ENCODE peak calls at places on chromosomes 3 and 15, in six cellular contexts. One of them, this sample, is unnamed.

GRCh38 chr15:32844118-32844711 is 126.4 kb downstream of the GREM1 start:
- DNase-seq in effector memory CD4-positive, alpha-beta T cell: no peak
- DNase-seq in tibial artery: no peak
- DNase-seq in thoracic aorta: no peak
- DNase-seq in endothelial cell of umbilical vein: peak; percentile 51
- DNase-seq in fibroblast of lung: peak; percentile 35
- DNase-seq in this sample: no peak

GRCh38 chr3:147816770-147817169 is 407.6 kb downstream of the ZIC1 start:
- DNase-seq in effector memory CD4-positive, alpha-beta T cell: no peak
- DNase-seq in tibial artery: peak; percentile 49
- DNase-seq in thoracic aorta: no peak
- DNase-seq in endothelial cell of umbilical vein: peak; percentile 91
- DNase-seq in fibroblast of lung: no peak
- DNase-seq in this sample: no peak

GRCh38 chr15:42750306-42750705 is 13.4 kb upstream of the CDAN1 start:
- DNase-seq in effector memory CD4-positive, alpha-beta T cell: no peak
- DNase-seq in tibial artery: no peak
- DNase-seq in thoracic aorta: no peak
- DNase-seq in endothelial cell of umbilical vein: no peak
- DNase-seq in fibroblast of lung: no peak
- DNase-seq in this sample: no peak

GRCh38 chr3:113287818-113288648 is 76.7 kb downstream of the BOC start:
- DNase-seq in effector memory CD4-positive, alpha-beta T cell: no peak
- DNase-seq in tibial artery: peak; percentile 64
- DNase-seq in thoracic aorta: no peak
- DNase-seq in endothelial cell of umbilical vein: peak; percentile 75
- DNase-seq in fibroblast of lung: peak; percentile 51
- DNase-seq in this sample: peak; percentile 88

GRCh38 chr15:78388865-78389264 is 48.7 kb downstream of the CRABP1 start:
- DNase-seq in effector memory CD4-positive, alpha-beta T cell: no peak
- DNase-seq in tibial artery: no peak
- DNase-seq in thoracic aorta: no peak
- DNase-seq in endothelial cell of umbilical vein: no peak
- DNase-seq in fibroblast of lung: no peak
- DNase-seq in this sample: no peak

GRCh38 chr3:139020868-139021234 is at the start of gene PRR23B:
- DNase-seq in effector memory CD4-positive, alpha-beta T cell: no peak
- DNase-seq in tibial artery: no peak
- DNase-seq in thoracic aorta: no peak
- DNase-seq in endothelial cell of umbilical vein: no peak
- DNase-seq in fibroblast of lung: no peak
- DNase-seq in this sample: peak; percentile 47

GRCh38 chr3:51390186-51390585 is 899 bp upstream of the RBM15B start:
- DNase-seq in effector memory CD4-positive, alpha-beta T cell: no peak
- DNase-seq in tibial artery: no peak
- DNase-seq in thoracic aorta: no peak
- DNase-seq in endothelial cell of umbilical vein: no peak
- DNase-seq in fibroblast of lung: no peak
- DNase-seq in this sample: no peak

GRCh38 chr3:5787863-5788488 is 600.5 kb downstream of the EDEM1 start:
- DNase-seq in effector memory CD4-positive, alpha-beta T cell: no peak
- DNase-seq in tibial artery: peak; percentile 57
- DNase-seq in thoracic aorta: no peak
- DNase-seq in endothelial cell of umbilical vein: no peak
- DNase-seq in fibroblast of lung: peak; percentile 18
- DNase-seq in this sample: peak; percentile 72

GRCh38 chr15:77027111-77027696 is 32.3 kb downstream of the PSTPIP1 start:
- DNase-seq in effector memory CD4-positive, alpha-beta T cell: no peak
- DNase-seq in tibial artery: peak; percentile 17
- DNase-seq in thoracic aorta: no peak
- DNase-seq in endothelial cell of umbilical vein: no peak
- DNase-seq in fibroblast of lung: no peak
- DNase-seq in this sample: peak; percentile 44

GRCh38 chr15:34621675-34622074 is 38.2 kb upstream of the GOLGA8B start:
- DNase-seq in effector memory CD4-positive, alpha-beta T cell: no peak
- DNase-seq in tibial artery: no peak
- DNase-seq in thoracic aorta: no peak
- DNase-seq in endothelial cell of umbilical vein: peak; percentile 69
- DNase-seq in fibroblast of lung: peak; percentile 44
- DNase-seq in this sample: no peak

GRCh38 chr3:99856437-99857220 is 39.0 kb downstream of the CMSS1 start:
- DNase-seq in effector memory CD4-positive, alpha-beta T cell: no peak
- DNase-seq in tibial artery: no peak
- DNase-seq in thoracic aorta: no peak
- DNase-seq in endothelial cell of umbilical vein: no peak
- DNase-seq in fibroblast of lung: peak; percentile 45
- DNase-seq in this sample: no peak

GRCh38 chr3:16841906-16842709 is 42.6 kb upstream of the PLCL2 start:
- DNase-seq in effector memory CD4-positive, alpha-beta T cell: peak; percentile 56
- DNase-seq in tibial artery: peak; percentile 37
- DNase-seq in thoracic aorta: no peak
- DNase-seq in endothelial cell of umbilical vein: no peak
- DNase-seq in fibroblast of lung: no peak
- DNase-seq in this sample: peak; percentile 59

GRCh38 chr15:52208306-52208946 is 17.2 kb upstream of the GNB5 start:
- DNase-seq in effector memory CD4-positive, alpha-beta T cell: peak; percentile 40
- DNase-seq in tibial artery: peak; percentile 49
- DNase-seq in thoracic aorta: no peak
- DNase-seq in endothelial cell of umbilical vein: peak; percentile 73
- DNase-seq in fibroblast of lung: peak; percentile 51
- DNase-seq in this sample: peak; percentile 95

GRCh38 chr3:149198611-149199010 is 23.0 kb downstream of the CP start:
- DNase-seq in effector memory CD4-positive, alpha-beta T cell: no peak
- DNase-seq in tibial artery: no peak
- DNase-seq in thoracic aorta: no peak
- DNase-seq in endothelial cell of umbilical vein: no peak
- DNase-seq in fibroblast of lung: peak; percentile 82
- DNase-seq in this sample: peak; percentile 73

GRCh38 chr3:147007736-147008245 is 398.6 kb downstream of the ZIC4 start:
- DNase-seq in effector memory CD4-positive, alpha-beta T cell: no peak
- DNase-seq in tibial artery: no peak
- DNase-seq in thoracic aorta: no peak
- DNase-seq in endothelial cell of umbilical vein: no peak
- DNase-seq in fibroblast of lung: peak; percentile 3
- DNase-seq in this sample: no peak

GRCh38 chr3:195802795-195803194 is 8.9 kb downstream of the MUC4 start:
- DNase-seq in effector memory CD4-positive, alpha-beta T cell: no peak
- DNase-seq in tibial artery: no peak
- DNase-seq in thoracic aorta: no peak
- DNase-seq in endothelial cell of umbilical vein: no peak
- DNase-seq in fibroblast of lung: no peak
- DNase-seq in this sample: peak; percentile 26

GRCh38 chr15:91807122-91807521 is 46.4 kb upstream of the SLCO3A1 start:
- DNase-seq in effector memory CD4-positive, alpha-beta T cell: no peak
- DNase-seq in tibial artery: no peak
- DNase-seq in thoracic aorta: no peak
- DNase-seq in endothelial cell of umbilical vein: no peak
- DNase-seq in fibroblast of lung: no peak
- DNase-seq in this sample: no peak

GRCh38 chr3:62011667-62012066 is 361.7 kb downstream of the FEZF2 start:
- DNase-seq in effector memory CD4-positive, alpha-beta T cell: no peak
- DNase-seq in tibial artery: no peak
- DNase-seq in thoracic aorta: no peak
- DNase-seq in endothelial cell of umbilical vein: no peak
- DNase-seq in fibroblast of lung: peak; percentile 4
- DNase-seq in this sample: no peak

GRCh38 chr3:49803464-49804140 is 541 bp downstream of the INKA1 start:
- DNase-seq in effector memory CD4-positive, alpha-beta T cell: no peak
- DNase-seq in tibial artery: no peak
- DNase-seq in thoracic aorta: no peak
- DNase-seq in endothelial cell of umbilical vein: peak; percentile 69
- DNase-seq in fibroblast of lung: no peak
- DNase-seq in this sample: no peak
- H3K4me1 ChIP-seq in effector memory CD4-positive, alpha-beta T cell: peaks cover 22% of the 10 kb centered on the region
- H3K4me1 ChIP-seq in tibial artery: peaks cover 48% of the 10 kb centered on the region
- H3K4me1 ChIP-seq in thoracic aorta: peaks cover 25% of the 10 kb centered on the region
- H3K4me1 ChIP-seq in endothelial cell of umbilical vein: peaks cover 39% of the 10 kb centered on the region
- H3K4me1 ChIP-seq in fibroblast of lung: peaks cover 32% of the 10 kb centered on the region
- H3K4me1 ChIP-seq in this sample: no peaks in the 10 kb centered on the region

DNA sequence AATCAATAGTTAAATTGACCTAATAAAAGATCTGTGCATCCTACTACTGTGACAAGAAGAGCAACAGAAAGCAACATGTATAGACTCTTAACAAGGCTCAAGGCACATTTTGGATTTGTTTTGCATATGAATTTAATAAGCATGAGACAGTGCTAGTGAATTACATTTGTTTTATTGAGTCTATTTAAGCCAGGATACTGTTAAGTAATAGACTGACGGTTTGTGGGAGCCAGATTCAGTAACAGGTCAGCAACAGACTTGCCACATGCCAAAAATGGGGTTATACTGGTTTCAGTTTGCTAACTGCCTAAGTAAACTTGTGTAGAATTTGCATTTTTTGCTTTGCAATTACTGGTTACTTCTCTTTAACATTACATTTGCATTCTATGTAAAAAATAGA is 54.0 kb downstream of the MBNL1 start:
- DNase-seq in effector memory CD4-positive, alpha-beta T cell: no peak
- DNase-seq in tibial artery: no peak
- DNase-seq in thoracic aorta: no peak
- DNase-seq in endothelial cell of umbilical vein: peak; percentile 42
- DNase-seq in fibroblast of lung: peak; percentile 40
- DNase-seq in this sample: no peak
- H3K27ac ChIP-seq in effector memory CD4-positive, alpha-beta T cell: no peak overlapping the region
- H3K27ac ChIP-seq in tibial artery: peak overlapping the region; percentile 75
- H3K27ac ChIP-seq in thoracic aorta: peak overlapping the region; percentile 84
- H3K27ac ChIP-seq in endothelial cell of umbilical vein: peak overlapping the region; percentile 42
- H3K27ac ChIP-seq in fibroblast of lung: no peak overlapping the region
- H3K27ac ChIP-seq in this sample: no peak overlapping the region

GRCh38 chr3:179037361-179037760 is 34.2 kb downstream of the ZMAT3 start:
- DNase-seq in effector memory CD4-positive, alpha-beta T cell: no peak
- DNase-seq in tibial artery: peak; percentile 29
- DNase-seq in thoracic aorta: peak; percentile 16
- DNase-seq in endothelial cell of umbilical vein: no peak
- DNase-seq in fibroblast of lung: peak; percentile 97
- DNase-seq in this sample: no peak
- H3K4me3 ChIP-seq in effector memory CD4-positive, alpha-beta T cell: peak overlapping the region; percentile 13
- H3K4me3 ChIP-seq in tibial artery: peak overlapping the region; percentile 15
- H3K4me3 ChIP-seq in thoracic aorta: peak overlapping the region; percentile 2
- H3K4me3 ChIP-seq in endothelial cell of umbilical vein: no peak overlapping the region
- H3K4me3 ChIP-seq in fibroblast of lung: no peak overlapping the region
- H3K4me3 ChIP-seq in this sample: peak overlapping the region; percentile 16

GRCh38 chr3:43005253-43005652 is 26.1 kb downstream of the GASK1A start:
- DNase-seq in effector memory CD4-positive, alpha-beta T cell: no peak
- DNase-seq in tibial artery: no peak
- DNase-seq in thoracic aorta: no peak
- DNase-seq in endothelial cell of umbilical vein: no peak
- DNase-seq in fibroblast of lung: no peak
- DNase-seq in this sample: no peak

GRCh38 chr3:43004282-43004681 is 25.2 kb downstream of the GASK1A start:
- DNase-seq in effector memory CD4-positive, alpha-beta T cell: no peak
- DNase-seq in tibial artery: no peak
- DNase-seq in thoracic aorta: no peak
- DNase-seq in endothelial cell of umbilical vein: no peak
- DNase-seq in fibroblast of lung: peak; percentile 80
- DNase-seq in this sample: no peak

GRCh38 chr3:43001556-43002121 is 22.5 kb downstream of the GASK1A start:
- DNase-seq in effector memory CD4-positive, alpha-beta T cell: no peak
- DNase-seq in tibial artery: no peak
- DNase-seq in thoracic aorta: no peak
- DNase-seq in endothelial cell of umbilical vein: no peak
- DNase-seq in fibroblast of lung: no peak
- DNase-seq in this sample: no peak

GRCh38 chr3:42999212-42999611 is 20.1 kb downstream of the GASK1A start:
- DNase-seq in effector memory CD4-positive, alpha-beta T cell: no peak
- DNase-seq in tibial artery: no peak
- DNase-seq in thoracic aorta: no peak
- DNase-seq in endothelial cell of umbilical vein: no peak
- DNase-seq in fibroblast of lung: no peak
- DNase-seq in this sample: no peak

GRCh38 chr3:43001094-43001553 is 22.0 kb downstream of the GASK1A start:
- DNase-seq in effector memory CD4-positive, alpha-beta T cell: no peak
- DNase-seq in tibial artery: peak; percentile 94
- DNase-seq in thoracic aorta: peak; percentile 68
- DNase-seq in endothelial cell of umbilical vein: no peak
- DNase-seq in fibroblast of lung: peak; percentile 88
- DNase-seq in this sample: no peak
- H3K4me1 ChIP-seq in effector memory CD4-positive, alpha-beta T cell: no peaks in the 10 kb centered on the region
- H3K4me1 ChIP-seq in tibial artery: peaks cover 69% of the 10 kb centered on the region
- H3K4me1 ChIP-seq in thoracic aorta: peaks cover 27% of the 10 kb centered on the region
- H3K4me1 ChIP-seq in endothelial cell of umbilical vein: no peaks in the 10 kb centered on the region
- H3K4me1 ChIP-seq in fibroblast of lung: peaks cover 7% of the 10 kb centered on the region
- H3K4me1 ChIP-seq in this sample: no peaks in the 10 kb centered on the region